ENCODE peak calls at places on chromosomes 1 and 21, in four cellular contexts. T, U, B and H are unnamed samples.

GRCh38 chr1:246292571-246292970 is 214.5 kb downstream of the SMYD3 start:
- DNase-seq in T (no peak), U (no peak), B (no peak), H (no peak)

GRCh38 chr1:172897738-172898137 is 153.0 kb downstream of the TNFSF18 start:
- DNase-seq in T (no peak), U (no peak), B (no peak), H (no peak)

GRCh38 chr1:31785947-31786290 is 21.8 kb upstream of the ADGRB2 start:
- DNase-seq in T (no peak), U (no peak), B (peak; percentile 36), H (no peak)

GRCh38 chr21:25626752-25627151 is 12.3 kb upstream of the JAM2 start:
- DNase-seq in T (no peak), U (no peak), B (no peak), H (no peak)

GRCh38 chr1:201584510-201584991 is 45.6 kb downstream of the NAV1 start:
- DNase-seq in T (no peak), U (peak; percentile 24), B (peak; percentile 81), H (peak; percentile 94)

GRCh38 chr1:156814571-156815260 is 1.9 kb downstream of the SH2D2A start:
- DNase-seq in T (no peak), U (no peak), B (no peak), H (no peak)

GRCh38 chr1:247551716-247552115 is 2.8 kb downstream of the GCSAML start:
- DNase-seq in T (no peak), U (no peak), B (no peak), H (peak; percentile 8)

GRCh38 chr1:206814716-206815341 is 42.5 kb upstream of the IL10 start:
- DNase-seq in T (no peak), U (peak; percentile 51), B (no peak), H (peak; percentile 90)

GRCh38 chr1:180571832-180572636 is 13.3 kb downstream of the OVAAL start:
- DNase-seq in T (no peak), U (no peak), B (no peak), H (peak; percentile 26)

GRCh38 chr1:152566681-152567080 is at the start of gene LCE3E:
- DNase-seq in T (no peak), U (no peak), B (no peak), H (no peak)

GRCh38 chr1:158002630-158003408 is 9.4 kb downstream of the KIRREL1 start:
- DNase-seq in T (no peak), U (no peak), B (no peak), H (no peak)

DNA sequence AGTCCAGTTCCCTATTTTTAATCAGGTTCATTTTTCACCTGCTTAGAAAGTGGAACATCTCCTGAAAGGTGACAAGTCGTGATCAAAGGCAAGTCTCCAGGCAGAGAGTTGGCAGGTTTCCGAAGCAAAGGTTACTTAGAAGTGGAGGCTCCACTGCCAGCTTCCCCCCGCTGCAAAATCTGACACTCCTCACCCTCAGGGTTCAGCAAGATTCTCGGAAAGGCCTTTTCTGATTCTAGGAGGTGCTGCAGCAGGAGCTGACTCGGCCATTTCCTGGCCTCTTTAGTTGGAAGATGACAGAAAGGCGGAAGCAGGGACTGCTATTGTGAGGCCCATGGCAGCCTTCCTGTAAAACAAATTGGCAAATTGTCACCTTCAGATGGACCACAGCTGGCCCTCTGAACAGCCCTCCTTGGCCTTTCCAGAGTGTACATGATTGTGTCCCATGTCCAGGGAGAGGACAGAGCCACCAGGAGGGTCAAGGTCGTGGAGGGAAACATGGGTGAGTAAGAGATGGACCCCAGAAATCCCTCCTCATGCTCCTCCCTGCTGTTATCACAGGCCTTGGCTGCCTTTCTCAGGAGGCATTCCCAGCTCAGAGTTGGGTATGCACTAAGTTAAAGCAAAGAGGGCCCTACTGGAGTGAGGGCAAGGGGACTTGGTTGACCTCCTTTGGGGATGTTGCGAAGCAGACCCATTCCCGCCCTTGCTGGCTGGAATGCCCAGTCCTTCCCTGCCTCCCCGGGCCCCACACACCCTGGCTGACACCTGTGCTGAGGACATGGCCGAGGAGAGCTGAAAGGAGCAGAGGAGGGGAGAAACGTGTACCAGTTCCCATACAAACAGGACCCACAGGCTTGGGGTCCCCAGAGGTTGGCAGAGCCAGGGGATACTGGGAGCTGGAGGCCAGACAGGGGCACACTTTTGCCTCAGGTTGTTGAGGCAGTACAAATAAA is 115.5 kb upstream of the IRF2BP2 start:
- DNase-seq in T (no peak), U (no peak), B (peak; percentile 79), H (no peak)
- H3K4me3 ChIP-seq in T (peak overlapping the region; percentile 60), U (no peak overlapping the region), B (no peak overlapping the region), H (no peak overlapping the region)

DNA sequence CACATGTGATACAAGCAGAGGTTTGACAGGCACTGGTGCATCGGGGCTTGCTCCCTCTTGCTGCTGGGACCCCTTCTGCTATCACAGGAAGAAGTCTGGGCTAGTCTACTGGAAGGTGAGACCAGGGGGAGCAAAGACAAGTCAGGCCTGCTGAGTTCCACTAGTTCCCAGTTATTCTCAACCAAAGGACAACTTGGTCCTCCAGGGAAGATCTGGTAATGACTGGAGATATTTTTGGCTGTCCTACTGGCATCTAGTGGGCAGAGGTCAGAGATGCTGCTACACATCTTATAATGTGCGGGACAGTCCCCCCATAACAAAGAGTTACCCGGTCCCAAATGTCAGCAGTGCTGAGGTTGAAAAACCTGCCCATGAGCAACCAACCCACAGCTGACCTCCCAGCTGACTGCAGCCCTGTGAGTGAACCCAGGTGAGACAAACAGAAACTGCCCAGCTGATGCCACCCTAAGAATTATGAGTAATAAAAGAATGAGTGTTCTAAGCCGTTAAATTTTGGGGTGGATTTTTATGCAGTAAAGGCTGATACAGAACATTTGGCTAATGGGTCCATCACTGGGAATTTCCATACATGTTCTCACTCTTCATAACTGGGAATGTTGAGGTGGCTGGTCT is 71.6 kb downstream of the NENF start:
- DNase-seq in T (no peak), U (no peak), B (no peak), H (no peak)
- TF ChIP-seq CTCF in T (no peak), U (no peak), B (no peak), H (no peak)

GRCh38 chr1:67683736-67684525 is 1.1 kb upstream of the GADD45A start:
- DNase-seq in T (no peak), U (peak; percentile 38), B (no peak), H (peak; percentile 69)
- H3K4me3 ChIP-seq in T (peak overlapping the region; percentile 97), U (peak overlapping the region; percentile 73), B (peak overlapping the region; percentile 80), H (peak overlapping the region; percentile 39)

GRCh38 chr1:204131978-204132377 is 19.9 kb downstream of the ETNK2 start:
- DNase-seq in T (no peak), U (no peak), B (no peak), H (no peak)
- TF ChIP-seq CTCF in T (no peak), U (no peak), B (no peak), H (no peak)

GRCh38 chr1:46112108-46112507 is 20.3 kb downstream of the PIK3R3 start:
- DNase-seq in T (no peak), U (no peak), B (no peak), H (no peak)
- H3K4me3 ChIP-seq in T (no peak overlapping the region), U (no peak overlapping the region), B (no peak overlapping the region), H (no peak overlapping the region)

GRCh38 chr1:166166400-166166699 is 451 bp downstream of the FAM78B start:
- DNase-seq in T (no peak), U (no peak), B (no peak), H (no peak)

GRCh38 chr1:166169182-166169581 is 2.4 kb upstream of the FAM78B start:
- DNase-seq in T (no peak), U (no peak), B (no peak), H (no peak)

GRCh38 chr1:166165661-166166399 is 971 bp downstream of the FAM78B start:
- DNase-seq in T (no peak), U (peak; percentile 36), B (no peak), H (peak; percentile 11)

GRCh38 chr1:166166701-166167394 is at the start of gene FAM78B:
- DNase-seq in T (no peak), U (peak; percentile 49), B (peak; percentile 84), H (peak; percentile 55)

GRCh38 chr1:166167395-166167922 is 658 bp upstream of the FAM78B start:
- DNase-seq in T (no peak), U (no peak), B (no peak), H (peak; percentile 12)
- TF ChIP-seq CTCF in T (peak; percentile 5), U (peak; percentile 7), B (peak; percentile 15), H (no peak)

GRCh38 chr1:114219247-114219872 is 65.7 kb upstream of the SYT6 start:
- DNase-seq in T (no peak), U (no peak), B (no peak), H (peak; percentile 15)
- H3K4me3 ChIP-seq in T (peak overlapping the region; percentile 47), U (no peak overlapping the region), B (no peak overlapping the region), H (no peak overlapping the region)

GRCh38 chr21:21690068-21690665 is 692.0 kb downstream of the NCAM2 start:
- DNase-seq in T (no peak), U (no peak), B (no peak), H (no peak)

DNA sequence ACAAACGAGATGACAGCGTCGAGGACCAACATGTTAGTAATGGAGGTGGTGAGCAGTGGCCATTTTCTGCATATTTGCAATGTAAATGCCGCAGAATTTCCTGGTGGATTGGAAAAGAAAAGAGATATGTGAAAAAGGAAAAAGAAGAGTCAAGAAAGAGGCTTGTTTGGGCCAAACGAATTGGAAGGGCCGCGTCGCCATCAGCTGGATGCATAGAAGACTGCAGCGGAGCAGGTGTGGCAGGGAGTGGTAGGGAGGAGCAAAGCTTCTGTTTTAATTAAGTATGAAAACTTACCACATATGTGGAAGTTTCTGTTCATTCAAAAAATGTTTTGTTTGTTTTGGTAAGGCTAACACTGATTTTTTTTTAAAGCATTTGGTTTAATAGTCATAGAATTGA is 690.7 kb downstream of the NCAM2 start:
- DNase-seq in T (no peak), U (no peak), B (no peak), H (peak; percentile 50)
- TF ChIP-seq CTCF in T (no peak), U (no peak), B (no peak), H (peak; percentile 68)

GRCh38 chr1:100400332-100400933 is 48.1 kb downstream of the CDC14A start:
- DNase-seq in T (no peak), U (no peak), B (no peak), H (no peak)
- H3K4me3 ChIP-seq in T (no peak overlapping the region), U (no peak overlapping the region), B (no peak overlapping the region), H (no peak overlapping the region)

GRCh38 chr1:113396585-113396984 is 6.3 kb downstream of the MAGI3 start:
- DNase-seq in T (no peak), U (no peak), B (no peak), H (peak; percentile 78)
- TF ChIP-seq CTCF in T (no peak), U (no peak), B (no peak), H (no peak)